ENCODE peak calls at places on chromosomes 1 and 21, in four cellular contexts. T is HuH-7, W is MCF 10A, C is brain microvascular endothelial cell. O is an unnamed sample.

GRCh38 chr1:151537112-151537511 is 3.0 kb upstream of the TUFT1 start:
- DNase-seq in T (no peak), W (peak; percentile 96), C (peak; percentile 97), O (no peak)

GRCh38 chr1:154714638-154715037 is 106.7 kb upstream of the ADAR start:
- DNase-seq in W (peak; percentile 46), T (peak; percentile 39), C (peak; percentile 23), O (no peak)

GRCh38 chr1:84363019-84363418 is 35.3 kb upstream of the DNASE2B start:
- DNase-seq in T (no peak), C (no peak), W (no peak), O (no peak)

GRCh38 chr21:32392299-32392879 is 423 bp downstream of the URB1 start:
- DNase-seq in T (no peak), W (no peak), C (no peak), O (no peak)

GRCh38 chr1:231519166-231519565 is 9.3 kb upstream of the TSNAX start:
- DNase-seq in W (no peak), T (no peak), C (no peak), O (no peak)

GRCh38 chr21:44865561-44866280 is 7.8 kb downstream of the PTTG1IP start:
- DNase-seq in W (no peak), T (no peak), C (no peak), O (no peak)

GRCh38 chr1:231387770-231388669 is 34.1 kb downstream of the EGLN1 start:
- DNase-seq in W (peak; percentile 51), T (no peak), C (no peak), O (no peak)

GRCh38 chr1:31467005-31467674 is 54.1 kb downstream of the SERINC2 start:
- DNase-seq in W (no peak), T (no peak), C (no peak), O (no peak)

GRCh38 chr1:84350104-84350503 is 48.2 kb upstream of the DNASE2B start:
- DNase-seq in C (no peak), W (no peak), T (no peak), O (no peak)

GRCh38 chr1:221739677-221740025 is 2.2 kb downstream of the DUSP10 start:
- DNase-seq in W (no peak), T (no peak), C (no peak), O (no peak)

GRCh38 chr21:42039911-42040351 is 29.8 kb upstream of the ZBTB21 start:
- DNase-seq in W (peak; percentile 30), T (no peak), C (peak; percentile 78), O (no peak)

O was measured in CD4-positive, alpha-beta memory T cell.